ENCODE peak calls at places on chromosomes 11 and 22, in seven cellular contexts. I is sciatic nerve; T is effector memory CD8-positive, alpha-beta T cell; V is upper lobe of left lung; Q is NCI-H774; Z is HT-29; B is T-helper 2 cell. G is an unnamed sample.

GRCh38 chr11:70376621-70377020 is 21.7 kb upstream of the CTTN start:
- DNase-seq in V (no peak), Z (no peak), B (no peak), T (no peak), Q (no peak), I (no peak), G (no peak)

GRCh38 chr11:27997344-27997743 is 110.6 kb downstream of the KIF18A start:
- DNase-seq in B (no peak), Q (no peak), I (no peak), Z (no peak), V (no peak), T (no peak), G (no peak)

GRCh38 chr22:28373841-28374240 is 305.8 kb downstream of the TTC28 start:
- DNase-seq in Z (no peak), I (no peak), Q (no peak), V (no peak), B (no peak), T (no peak), G (no peak)

GRCh38 chr11:21564813-21565212 is 628.1 kb upstream of the ANO5 start:
- DNase-seq in T (no peak), Q (no peak), Z (peak; percentile 31), V (no peak), B (no peak), I (no peak), G (no peak)

GRCh38 chr11:111788051-111788450 is 21.9 kb upstream of the PPP2R1B start:
- DNase-seq in Q (no peak), Z (no peak), B (no peak), I (no peak), V (no peak), T (no peak), G (no peak)

GRCh38 chr11:35593143-35593542 is 25.1 kb upstream of the FJX1 start:
- DNase-seq in Z (peak; percentile 33), T (no peak), B (no peak), Q (no peak), I (no peak), V (peak; percentile 61), G (no peak)

GRCh38 chr22:43128928-43129424 is 14.2 kb downstream of the MCAT start:
- DNase-seq in B (no peak), I (no peak), T (no peak), V (no peak), Z (no peak), Q (peak; percentile 37), G (no peak)

GRCh38 chr11:134606251-134606650 is 194.2 kb upstream of the B3GAT1 start:
- DNase-seq in Z (no peak), V (no peak), B (no peak), T (no peak), Q (no peak), I (no peak), G (no peak)

GRCh38 chr22:27984723-27985122 is 65.7 kb upstream of the PITPNB start:
- DNase-seq in Z (no peak), B (no peak), Q (no peak), I (no peak), T (no peak), V (no peak), G (no peak)